ENCODE peak calls at places on chromosomes 4 and X, in four cellular contexts. O is NAMALWA, U is nephron progenitor cell, G is BE2C. M is an unnamed sample.

GRCh38 chr4:70902577-70903281 is 560 bp downstream of the MOB1B start:
- DNase-seq in O (peak; percentile 43), U (no peak), G (peak; percentile 49), M (peak; percentile 82)

GRCh38 chr4:100299019-100299418 is 108.8 kb upstream of the DDIT4L start:
- DNase-seq in O (no peak), U (no peak), G (no peak), M (peak; percentile 23)

GRCh38 chr4:88705805-88706518 is 8.3 kb upstream of the NAP1L5 start:
- DNase-seq in O (no peak), U (no peak), G (no peak), M (no peak)

GRCh38 chr4:44313702-44314101 is 134.9 kb downstream of the KCTD8 start:
- DNase-seq in O (no peak), U (no peak), G (no peak), M (no peak)

GRCh38 chr4:103118171-103118570 is 18.5 kb upstream of the BDH2 start:
- DNase-seq in O (no peak), U (no peak), G (no peak), M (no peak)

GRCh38 chr4:26058537-26058936 is 144.5 kb downstream of the SMIM20 start:
- DNase-seq in O (no peak), U (no peak), G (no peak), M (no peak)

GRCh38 chrX:150150081-150150779 is 211.9 kb upstream of the EOLA2 start:
- DNase-seq in O (no peak), U (no peak), G (no peak), M (no peak)

GRCh38 chr4:184955636-184956035 is 62.7 kb upstream of the HELT start:
- DNase-seq in O (no peak), U (peak; percentile 24), G (peak; percentile 55), M (peak; percentile 66)

GRCh38 chr4:80197601-80198444 is 520 bp downstream of the PRDM8 start:
- DNase-seq in O (no peak), U (peak; percentile 52), G (peak; percentile 60), M (no peak)

GRCh38 chr4:111519683-111520082 is 625.6 kb upstream of the FAM241A start:
- DNase-seq in O (no peak), U (no peak), G (no peak), M (no peak)

GRCh38 chr4:73544620-73545019 is 63.1 kb downstream of the AFM start:
- DNase-seq in O (no peak), U (no peak), G (no peak), M (no peak)

GRCh38 chr4:185589067-185589844 is 53.9 kb upstream of the PDLIM3 start:
- DNase-seq in O (no peak), U (no peak), G (no peak), M (no peak)

GRCh38 chrX:21973321-21974010 is 33.0 kb downstream of the SMS start:
- DNase-seq in O (no peak), U (no peak), G (no peak), M (no peak)

GRCh38 chr4:139919513-139919912 is 234.5 kb downstream of the MAML3 start:
- DNase-seq in O (no peak), U (no peak), G (no peak), M (peak; percentile 59)

GRCh38 chr4:102334624-102335023 is 10.7 kb downstream of the SLC39A8 start:
- DNase-seq in O (no peak), U (no peak), G (no peak), M (no peak)

GRCh38 chr4:169899295-169899694 is 126.9 kb downstream of the MFAP3L start:
- DNase-seq in O (no peak), U (no peak), G (no peak), M (no peak)

GRCh38 chr4:151993521-151993920 is 232.7 kb upstream of the GATB start:
- DNase-seq in O (no peak), U (no peak), G (no peak), M (no peak)

GRCh38 chr4:148376151-148376550 is 66.1 kb downstream of the NR3C2 start:
- DNase-seq in O (peak; percentile 19), U (no peak), G (peak; percentile 15), M (peak; percentile 48)

GRCh38 chr4:62087706-62088105 is 887.6 kb downstream of the ADGRL3 start:
- DNase-seq in O (no peak), U (no peak), G (no peak), M (no peak)

GRCh38 chr4:92381640-92382039 is 77.9 kb downstream of the GRID2 start:
- DNase-seq in O (no peak), U (no peak), G (no peak), M (no peak)

GRCh38 chrX:125289209-125289608 is 30.5 kb upstream of the TEX13C start:
- DNase-seq in O (no peak), U (no peak), G (no peak), M (no peak)

GRCh38 chrX:103361798-103362197 is 5.5 kb downstream of the TCEAL9 start:
- DNase-seq in O (no peak), U (no peak), G (no peak), M (no peak)

GRCh38 chr4:38315296-38315695 is 348.7 kb upstream of the KLF3 start:
- DNase-seq in O (no peak), U (no peak), G (no peak), M (no peak)

GRCh38 chrX:152044383-152044782 is 69.9 kb upstream of the GABRE start:
- DNase-seq in O (no peak), U (no peak), G (no peak), M (no peak)

GRCh38 chrX:113741744-113742143 is 842.1 kb upstream of the HTR2C start:
- DNase-seq in O (peak; percentile 13), U (peak; percentile 20), G (peak; percentile 21), M (peak; percentile 51)

GRCh38 chrX:20063153-20063552 is 53.6 kb downstream of the MAP7D2 start:
- DNase-seq in O (no peak), U (no peak), G (no peak), M (no peak)

GRCh38 chr4:79050521-79050880 is 111.3 kb upstream of the PAQR3 start:
- DNase-seq in O (no peak), U (no peak), G (no peak), M (peak; percentile 3)

GRCh38 chr4:30511751-30512150 is 208.4 kb upstream of the PCDH7 start:
- DNase-seq in O (no peak), U (no peak), G (no peak), M (no peak)

GRCh38 chrX:17075004-17075403 is 128.5 kb downstream of the REPS2 start:
- DNase-seq in O (no peak), U (no peak), G (no peak), M (no peak)

GRCh38 chrX:11261260-11261659 is 32.0 kb upstream of the AMELX start:
- DNase-seq in O (no peak), U (no peak), G (no peak), M (no peak)

GRCh38 chrX:103311401-103311785 is 603 bp upstream of the BEX2 start:
- DNase-seq in O (no peak), U (no peak), G (no peak), M (no peak)

GRCh38 chr4:100168521-100168920 is 21.7 kb downstream of the DDIT4L start:
- DNase-seq in O (no peak), U (no peak), G (no peak), M (no peak)

GRCh38 chrX:139234898-139235297 is 295.6 kb upstream of the F9 start:
- DNase-seq in O (no peak), U (no peak), G (no peak), M (no peak)

GRCh38 chr4:7366180-7366957 is 68.4 kb downstream of the PSAPL1 start:
- DNase-seq in O (no peak), U (no peak), G (no peak), M (peak; percentile 41)